ENCODE peak calls at places on chromosomes 6 and 20, in ten cellular contexts. W, K, E, T, B, J, X, P, F and D are unnamed samples.

GRCh38 chr6:17066610-17067009 is 35.2 kb upstream of the STMND1 start:
- DNase-seq in B (no peak), W (no peak), T (no peak), X (no peak), F (no peak), K (no peak), E (no peak), J (peak; percentile 16), P (no peak), D (no peak)

GRCh38 chr6:144262470-144263369 is 22.4 kb upstream of the UTRN start:
- DNase-seq in B (peak; percentile 13), T (no peak), F (no peak), X (no peak), W (no peak), E (no peak), K (no peak), P (no peak), J (no peak), D (peak; percentile 29)

GRCh38 chr6:33313105-33313708 is 671 bp downstream of the TAPBP start:
- DNase-seq in B (no peak), P (peak; percentile 66), F (peak; percentile 68), X (peak; percentile 74), E (no peak), J (peak; percentile 31), W (peak; percentile 46), K (peak; percentile 53), T (peak; percentile 65), D (peak; percentile 53)

GRCh38 chr20:8152183-8152582 is 20.1 kb downstream of the PLCB1 start:
- DNase-seq in K (no peak), T (no peak), X (no peak), E (no peak), F (no peak), B (no peak), W (no peak), J (peak; percentile 65), P (no peak), D (no peak)

GRCh38 chr20:38321959-38322598 is 18.1 kb downstream of the BPI start:
- DNase-seq in K (no peak), X (no peak), P (peak; percentile 64), W (no peak), E (no peak), F (peak; percentile 79), B (no peak), J (peak; percentile 73), T (peak; percentile 36), D (no peak)

GRCh38 chr6:170291271-170292110 is 613 bp upstream of the DLL1 start:
- DNase-seq in K (peak; percentile 69), P (no peak), T (peak; percentile 62), W (peak; percentile 57), E (no peak), B (peak; percentile 54), F (peak; percentile 63), X (peak; percentile 78), J (no peak), D (peak; percentile 56)

GRCh38 chr6:96781557-96781956 is 55.7 kb downstream of the GPR63 start:
- DNase-seq in X (no peak), B (no peak), K (no peak), J (no peak), P (no peak), F (no peak), W (no peak), T (no peak), E (no peak), D (no peak)

GRCh38 chr20:36268501-36269342 is 32.4 kb downstream of the AAR2 start:
- DNase-seq in J (no peak), F (no peak), E (no peak), X (no peak), P (no peak), B (no peak), K (no peak), W (no peak), T (no peak), D (no peak)

GRCh38 chr20:49413677-49414076 is 68.8 kb downstream of the KCNB1 start:
- DNase-seq in P (no peak), K (no peak), B (no peak), T (no peak), E (no peak), J (no peak), F (no peak), X (no peak), W (no peak), D (no peak)

GRCh38 chr20:8218861-8219260 is 86.8 kb downstream of the PLCB1 start:
- DNase-seq in J (peak; percentile 87), E (no peak), T (no peak), P (no peak), B (no peak), K (no peak), F (no peak), W (no peak), X (no peak), D (no peak)

GRCh38 chr6:22399693-22400092 is 102.9 kb upstream of the PRL start:
- DNase-seq in B (no peak), T (no peak), E (peak; percentile 56), W (no peak), P (no peak), F (peak; percentile 61), J (peak; percentile 16), X (no peak), K (no peak), D (no peak)
- H3K9me3 ChIP-seq in B (no peaks in the 10 kb centered on the region), T (no peaks in the 10 kb centered on the region), E (no peaks in the 10 kb centered on the region), W (no peaks in the 10 kb centered on the region), P (no peaks in the 10 kb centered on the region), F (no peaks in the 10 kb centered on the region), J (no peaks in the 10 kb centered on the region), X (no peaks in the 10 kb centered on the region), K (no peaks in the 10 kb centered on the region), D (no peaks in the 10 kb centered on the region)

GRCh38 chr20:41587956-41588355 is 30.2 kb downstream of the CHD6 start:
- DNase-seq in B (no peak), J (peak; percentile 69), X (no peak), E (no peak), T (no peak), P (no peak), F (no peak), W (no peak), K (no peak), D (no peak)

GRCh38 chr20:41592516-41593192 is 25.5 kb downstream of the CHD6 start:
- DNase-seq in J (no peak), X (no peak), W (no peak), P (no peak), B (no peak), E (no peak), T (no peak), F (no peak), K (no peak), D (no peak)

GRCh38 chr20:41586784-41587183 is 31.4 kb downstream of the CHD6 start:
- DNase-seq in K (no peak), X (no peak), J (no peak), T (no peak), E (no peak), P (no peak), B (no peak), F (no peak), W (no peak), D (no peak)

DNA sequence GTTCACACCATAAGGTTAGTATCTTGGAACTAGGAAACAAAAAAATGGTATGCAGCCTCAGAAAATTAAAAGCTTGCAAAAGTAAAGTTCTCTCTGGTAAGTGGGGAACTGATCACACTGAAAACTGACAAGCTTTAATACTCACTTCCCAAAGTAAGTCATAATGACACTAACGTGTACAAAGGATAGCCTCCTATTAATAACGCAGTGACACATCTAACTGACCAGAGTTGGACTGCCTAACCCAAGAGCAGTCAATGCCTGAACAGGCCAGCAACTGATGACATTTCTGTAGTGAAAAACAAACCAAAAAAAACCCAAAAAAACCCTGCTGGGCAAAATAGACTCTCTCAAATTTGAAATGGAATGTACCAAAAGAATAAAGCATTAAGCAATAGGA is 30.7 kb downstream of the CHD6 start:
- DNase-seq in E (no peak), W (no peak), X (no peak), B (no peak), F (no peak), T (no peak), P (no peak), J (no peak), K (no peak), D (no peak)
- H3K27ac ChIP-seq in E (no peak overlapping the region), W (no peak overlapping the region), X (no peak overlapping the region), B (no peak overlapping the region), F (no peak overlapping the region), T (no peak overlapping the region), P (no peak overlapping the region), J (no peak overlapping the region), K (peak overlapping the region; percentile 44), D (no peak overlapping the region)

GRCh38 chr20:61031101-61031830 is 220.8 kb upstream of the CDH4 start:
- DNase-seq in B (no peak), P (no peak), X (no peak), W (no peak), K (no peak), J (no peak), F (no peak), T (no peak), E (no peak), D (no peak)
- H3K36me3 ChIP-seq in B (no peaks in the 10 kb centered on the region), P (no peaks in the 10 kb centered on the region), X (no peaks in the 10 kb centered on the region), W (no peaks in the 10 kb centered on the region), K (no peaks in the 10 kb centered on the region), J (no peaks in the 10 kb centered on the region), F (no peaks in the 10 kb centered on the region), T (no peaks in the 10 kb centered on the region), E (no peaks in the 10 kb centered on the region), D (no peaks in the 10 kb centered on the region)

GRCh38 chr6:52579006-52579660 is 2.3 kb upstream of the TRAM2 start:
- DNase-seq in F (no peak), E (no peak), W (no peak), K (no peak), P (no peak), T (no peak), J (no peak), X (no peak), B (no peak), D (no peak)

GRCh38 chr6:52576054-52576391 is 837 bp downstream of the TRAM2 start:
- DNase-seq in J (no peak), W (no peak), P (no peak), K (no peak), B (no peak), F (no peak), E (no peak), T (no peak), X (no peak), D (no peak)

GRCh38 chr6:52577022-52577777 is at the start of gene TRAM2:
- DNase-seq in E (peak; percentile 71), P (peak; percentile 95), F (peak; percentile 95), J (peak; percentile 74), W (peak; percentile 89), T (peak; percentile 84), B (peak; percentile 67), K (peak; percentile 92), X (peak; percentile 92), D (peak; percentile 78)

GRCh38 chr6:52576392-52577021 is 353 bp downstream of the TRAM2 start:
- DNase-seq in X (peak; percentile 84), W (peak; percentile 54), J (peak; percentile 85), B (peak; percentile 43), E (peak; percentile 56), K (peak; percentile 67), T (peak; percentile 77), F (peak; percentile 88), P (peak; percentile 78), D (peak; percentile 43)

DNA sequence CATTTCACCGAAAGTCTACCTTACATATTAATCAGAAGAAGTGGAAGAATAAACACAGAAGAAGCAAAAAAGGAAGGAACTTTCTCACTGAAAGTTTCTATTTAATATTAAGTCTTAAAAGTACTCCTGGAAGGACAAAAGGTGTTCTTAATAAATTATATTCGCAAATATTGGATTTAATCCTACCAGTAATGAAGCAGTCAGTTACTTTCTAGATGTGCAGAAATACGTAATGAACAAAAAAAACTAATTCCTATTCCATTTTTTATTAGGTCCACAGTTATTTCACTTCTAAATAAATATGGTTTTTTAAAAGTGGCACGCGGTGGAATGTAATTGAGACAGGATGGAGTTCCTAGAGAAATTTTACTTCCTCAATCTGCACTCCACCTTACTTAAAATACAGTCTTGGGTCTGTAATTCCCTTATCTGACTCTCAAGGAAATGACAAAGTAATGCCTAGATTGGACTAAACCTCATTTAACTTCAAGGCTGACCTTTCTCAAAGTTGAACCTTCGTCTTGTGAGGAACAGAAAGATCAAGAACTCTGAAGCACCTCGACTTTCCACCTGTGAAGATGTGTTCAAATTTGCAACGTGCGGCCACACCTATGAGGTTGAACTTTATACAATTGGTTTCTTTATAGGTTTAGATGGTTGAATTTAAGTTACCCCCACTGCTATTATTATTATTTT is 1.1 kb upstream of the TRAM2 start:
- DNase-seq in B (no peak), W (no peak), E (no peak), X (no peak), K (no peak), T (no peak), F (no peak), J (no peak), P (no peak), D (no peak)
- H3K9me3 ChIP-seq in B (no peaks in the 10 kb centered on the region), W (no peaks in the 10 kb centered on the region), E (no peaks in the 10 kb centered on the region), X (no peaks in the 10 kb centered on the region), K (no peaks in the 10 kb centered on the region), T (no peaks in the 10 kb centered on the region), F (no peaks in the 10 kb centered on the region), J (no peaks in the 10 kb centered on the region), P (no peaks in the 10 kb centered on the region), D (no peaks in the 10 kb centered on the region)